ENCODE peak calls at places on chromosomes 11 and 22, in six cellular contexts. One of them, this sample, is unnamed.

GRCh38 chr11:61718613-61719302 is 33.7 kb upstream of the MYRF start:
- DNase-seq in stimulated activated CD4-positive, alpha-beta T cell treated with anti-CD3 and anti-CD28 coated beads, Interleukin-12 subunit alpha, Interleukin-12 subunit beta, amount 100 ng/mL, for 24 hours: no peak
- DNase-seq in esophagus squamous epithelium: no peak
- DNase-seq in posterior cingulate gyrus: peak
- DNase-seq in activated naive CD8-positive, alpha-beta T cell treated with anti-CD3 and anti-CD28 coated beads, Interleukin-2, amount 50 U/mL, for 24 hours: no peak
- DNase-seq in stimulated activated CD8-positive, alpha-beta memory T cell treated with anti-CD3 and anti-CD28 coated beads, Interleukin-7, amount 100 ng/mL, for 1 hour: no peak
- DNase-seq in this sample: no peak

GRCh38 chr11:122108192-122108799 is 7.7 kb downstream of the BLID start:
- DNase-seq in stimulated activated CD8-positive, alpha-beta memory T cell treated with anti-CD3 and anti-CD28 coated beads, Interleukin-7, amount 100 ng/mL, for 1 hour: no peak
- DNase-seq in esophagus squamous epithelium: no peak
- DNase-seq in stimulated activated CD4-positive, alpha-beta T cell treated with anti-CD3 and anti-CD28 coated beads, Interleukin-12 subunit alpha, Interleukin-12 subunit beta, amount 100 ng/mL, for 24 hours: no peak
- DNase-seq in activated naive CD8-positive, alpha-beta T cell treated with anti-CD3 and anti-CD28 coated beads, Interleukin-2, amount 50 U/mL, for 24 hours: peak
- DNase-seq in posterior cingulate gyrus: no peak
- DNase-seq in this sample: peak

GRCh38 chr11:129881570-129882170 is 13.7 kb downstream of the NFRKB start:
- DNase-seq in posterior cingulate gyrus: peak
- DNase-seq in esophagus squamous epithelium: no peak
- DNase-seq in stimulated activated CD8-positive, alpha-beta memory T cell treated with anti-CD3 and anti-CD28 coated beads, Interleukin-7, amount 100 ng/mL, for 1 hour: peak
- DNase-seq in activated naive CD8-positive, alpha-beta T cell treated with anti-CD3 and anti-CD28 coated beads, Interleukin-2, amount 50 U/mL, for 24 hours: peak
- DNase-seq in stimulated activated CD4-positive, alpha-beta T cell treated with anti-CD3 and anti-CD28 coated beads, Interleukin-12 subunit alpha, Interleukin-12 subunit beta, amount 100 ng/mL, for 24 hours: no peak
- DNase-seq in this sample: peak

GRCh38 chr22:31339148-31339832 is 6.9 kb downstream of the PATZ1 start:
- DNase-seq in posterior cingulate gyrus: no peak
- DNase-seq in esophagus squamous epithelium: no peak
- DNase-seq in stimulated activated CD4-positive, alpha-beta T cell treated with anti-CD3 and anti-CD28 coated beads, Interleukin-12 subunit alpha, Interleukin-12 subunit beta, amount 100 ng/mL, for 24 hours: no peak
- DNase-seq in stimulated activated CD8-positive, alpha-beta memory T cell treated with anti-CD3 and anti-CD28 coated beads, Interleukin-7, amount 100 ng/mL, for 1 hour: no peak
- DNase-seq in activated naive CD8-positive, alpha-beta T cell treated with anti-CD3 and anti-CD28 coated beads, Interleukin-2, amount 50 U/mL, for 24 hours: no peak
- DNase-seq in this sample: no peak

GRCh38 chr11:33773399-33774355 is 643 bp downstream of the FBXO3 start:
- DNase-seq in activated naive CD8-positive, alpha-beta T cell treated with anti-CD3 and anti-CD28 coated beads, Interleukin-2, amount 50 U/mL, for 24 hours: peak
- DNase-seq in stimulated activated CD4-positive, alpha-beta T cell treated with anti-CD3 and anti-CD28 coated beads, Interleukin-12 subunit alpha, Interleukin-12 subunit beta, amount 100 ng/mL, for 24 hours: no peak
- DNase-seq in posterior cingulate gyrus: peak
- DNase-seq in esophagus squamous epithelium: no peak
- DNase-seq in stimulated activated CD8-positive, alpha-beta memory T cell treated with anti-CD3 and anti-CD28 coated beads, Interleukin-7, amount 100 ng/mL, for 1 hour: peak
- DNase-seq in this sample: peak

GRCh38 chr11:122202951-122203456 is 87.0 kb upstream of the BLID start:
- DNase-seq in activated naive CD8-positive, alpha-beta T cell treated with anti-CD3 and anti-CD28 coated beads, Interleukin-2, amount 50 U/mL, for 24 hours: peak
- DNase-seq in posterior cingulate gyrus: peak
- DNase-seq in esophagus squamous epithelium: no peak
- DNase-seq in stimulated activated CD4-positive, alpha-beta T cell treated with anti-CD3 and anti-CD28 coated beads, Interleukin-12 subunit alpha, Interleukin-12 subunit beta, amount 100 ng/mL, for 24 hours: peak
- DNase-seq in stimulated activated CD8-positive, alpha-beta memory T cell treated with anti-CD3 and anti-CD28 coated beads, Interleukin-7, amount 100 ng/mL, for 1 hour: peak
- DNase-seq in this sample: peak

GRCh38 chr22:25853501-25853900 is 111.5 kb downstream of the MYO18B start:
- DNase-seq in activated naive CD8-positive, alpha-beta T cell treated with anti-CD3 and anti-CD28 coated beads, Interleukin-2, amount 50 U/mL, for 24 hours: no peak
- DNase-seq in stimulated activated CD4-positive, alpha-beta T cell treated with anti-CD3 and anti-CD28 coated beads, Interleukin-12 subunit alpha, Interleukin-12 subunit beta, amount 100 ng/mL, for 24 hours: no peak
- DNase-seq in stimulated activated CD8-positive, alpha-beta memory T cell treated with anti-CD3 and anti-CD28 coated beads, Interleukin-7, amount 100 ng/mL, for 1 hour: no peak
- DNase-seq in esophagus squamous epithelium: no peak
- DNase-seq in posterior cingulate gyrus: no peak
- DNase-seq in this sample: no peak

GRCh38 chr11:78424334-78425270 is 7.0 kb upstream of the GAB2 start:
- DNase-seq in posterior cingulate gyrus: no peak
- DNase-seq in activated naive CD8-positive, alpha-beta T cell treated with anti-CD3 and anti-CD28 coated beads, Interleukin-2, amount 50 U/mL, for 24 hours: no peak
- DNase-seq in stimulated activated CD4-positive, alpha-beta T cell treated with anti-CD3 and anti-CD28 coated beads, Interleukin-12 subunit alpha, Interleukin-12 subunit beta, amount 100 ng/mL, for 24 hours: no peak
- DNase-seq in stimulated activated CD8-positive, alpha-beta memory T cell treated with anti-CD3 and anti-CD28 coated beads, Interleukin-7, amount 100 ng/mL, for 1 hour: no peak
- DNase-seq in esophagus squamous epithelium: no peak
- DNase-seq in this sample: peak

GRCh38 chr11:18721576-18722292 is 4.3 kb downstream of the IGSF22 start:
- DNase-seq in stimulated activated CD4-positive, alpha-beta T cell treated with anti-CD3 and anti-CD28 coated beads, Interleukin-12 subunit alpha, Interleukin-12 subunit beta, amount 100 ng/mL, for 24 hours: no peak
- DNase-seq in activated naive CD8-positive, alpha-beta T cell treated with anti-CD3 and anti-CD28 coated beads, Interleukin-2, amount 50 U/mL, for 24 hours: peak
- DNase-seq in esophagus squamous epithelium: no peak
- DNase-seq in posterior cingulate gyrus: no peak
- DNase-seq in stimulated activated CD8-positive, alpha-beta memory T cell treated with anti-CD3 and anti-CD28 coated beads, Interleukin-7, amount 100 ng/mL, for 1 hour: no peak
- DNase-seq in this sample: peak

GRCh38 chr11:86938900-86939880 is 16.0 kb downstream of the FZD4 start:
- DNase-seq in posterior cingulate gyrus: no peak
- DNase-seq in stimulated activated CD8-positive, alpha-beta memory T cell treated with anti-CD3 and anti-CD28 coated beads, Interleukin-7, amount 100 ng/mL, for 1 hour: no peak
- DNase-seq in activated naive CD8-positive, alpha-beta T cell treated with anti-CD3 and anti-CD28 coated beads, Interleukin-2, amount 50 U/mL, for 24 hours: no peak
- DNase-seq in stimulated activated CD4-positive, alpha-beta T cell treated with anti-CD3 and anti-CD28 coated beads, Interleukin-12 subunit alpha, Interleukin-12 subunit beta, amount 100 ng/mL, for 24 hours: no peak
- DNase-seq in esophagus squamous epithelium: no peak
- DNase-seq in this sample: peak

GRCh38 chr22:42934338-42934737 is 77.3 kb upstream of the ARFGAP3 start:
- DNase-seq in activated naive CD8-positive, alpha-beta T cell treated with anti-CD3 and anti-CD28 coated beads, Interleukin-2, amount 50 U/mL, for 24 hours: no peak
- DNase-seq in posterior cingulate gyrus: no peak
- DNase-seq in esophagus squamous epithelium: no peak
- DNase-seq in stimulated activated CD4-positive, alpha-beta T cell treated with anti-CD3 and anti-CD28 coated beads, Interleukin-12 subunit alpha, Interleukin-12 subunit beta, amount 100 ng/mL, for 24 hours: no peak
- DNase-seq in stimulated activated CD8-positive, alpha-beta memory T cell treated with anti-CD3 and anti-CD28 coated beads, Interleukin-7, amount 100 ng/mL, for 1 hour: no peak
- DNase-seq in this sample: no peak

GRCh38 chr22:34105461-34106062 is 185.3 kb upstream of the LARGE1 start:
- DNase-seq in activated naive CD8-positive, alpha-beta T cell treated with anti-CD3 and anti-CD28 coated beads, Interleukin-2, amount 50 U/mL, for 24 hours: peak
- DNase-seq in stimulated activated CD8-positive, alpha-beta memory T cell treated with anti-CD3 and anti-CD28 coated beads, Interleukin-7, amount 100 ng/mL, for 1 hour: no peak
- DNase-seq in stimulated activated CD4-positive, alpha-beta T cell treated with anti-CD3 and anti-CD28 coated beads, Interleukin-12 subunit alpha, Interleukin-12 subunit beta, amount 100 ng/mL, for 24 hours: no peak
- DNase-seq in esophagus squamous epithelium: no peak
- DNase-seq in posterior cingulate gyrus: peak
- DNase-seq in this sample: peak

GRCh38 chr11:2483426-2483825 is 38.6 kb downstream of the KCNQ1 start:
- DNase-seq in stimulated activated CD8-positive, alpha-beta memory T cell treated with anti-CD3 and anti-CD28 coated beads, Interleukin-7, amount 100 ng/mL, for 1 hour: no peak
- DNase-seq in posterior cingulate gyrus: no peak
- DNase-seq in stimulated activated CD4-positive, alpha-beta T cell treated with anti-CD3 and anti-CD28 coated beads, Interleukin-12 subunit alpha, Interleukin-12 subunit beta, amount 100 ng/mL, for 24 hours: no peak
- DNase-seq in esophagus squamous epithelium: no peak
- DNase-seq in activated naive CD8-positive, alpha-beta T cell treated with anti-CD3 and anti-CD28 coated beads, Interleukin-2, amount 50 U/mL, for 24 hours: no peak
- DNase-seq in this sample: no peak

GRCh38 chr11:1749787-1750351 is 526 bp downstream of the IFITM10 start:
- DNase-seq in stimulated activated CD8-positive, alpha-beta memory T cell treated with anti-CD3 and anti-CD28 coated beads, Interleukin-7, amount 100 ng/mL, for 1 hour: no peak
- DNase-seq in stimulated activated CD4-positive, alpha-beta T cell treated with anti-CD3 and anti-CD28 coated beads, Interleukin-12 subunit alpha, Interleukin-12 subunit beta, amount 100 ng/mL, for 24 hours: no peak
- DNase-seq in esophagus squamous epithelium: no peak
- DNase-seq in posterior cingulate gyrus: no peak
- DNase-seq in activated naive CD8-positive, alpha-beta T cell treated with anti-CD3 and anti-CD28 coated beads, Interleukin-2, amount 50 U/mL, for 24 hours: no peak
- DNase-seq in this sample: peak

GRCh38 chr22:39254789-39255298 is 10.1 kb upstream of the PDGFB start:
- DNase-seq in esophagus squamous epithelium: no peak
- DNase-seq in stimulated activated CD4-positive, alpha-beta T cell treated with anti-CD3 and anti-CD28 coated beads, Interleukin-12 subunit alpha, Interleukin-12 subunit beta, amount 100 ng/mL, for 24 hours: no peak
- DNase-seq in activated naive CD8-positive, alpha-beta T cell treated with anti-CD3 and anti-CD28 coated beads, Interleukin-2, amount 50 U/mL, for 24 hours: peak
- DNase-seq in stimulated activated CD8-positive, alpha-beta memory T cell treated with anti-CD3 and anti-CD28 coated beads, Interleukin-7, amount 100 ng/mL, for 1 hour: no peak
- DNase-seq in posterior cingulate gyrus: no peak
- DNase-seq in this sample: peak

GRCh38 chr11:65309006-65309405 is 5.7 kb upstream of the CDC42EP2 start:
- DNase-seq in stimulated activated CD4-positive, alpha-beta T cell treated with anti-CD3 and anti-CD28 coated beads, Interleukin-12 subunit alpha, Interleukin-12 subunit beta, amount 100 ng/mL, for 24 hours: no peak
- DNase-seq in stimulated activated CD8-positive, alpha-beta memory T cell treated with anti-CD3 and anti-CD28 coated beads, Interleukin-7, amount 100 ng/mL, for 1 hour: no peak
- DNase-seq in posterior cingulate gyrus: no peak
- DNase-seq in activated naive CD8-positive, alpha-beta T cell treated with anti-CD3 and anti-CD28 coated beads, Interleukin-2, amount 50 U/mL, for 24 hours: no peak
- DNase-seq in esophagus squamous epithelium: no peak
- DNase-seq in this sample: no peak

GRCh38 chr11:116657842-116658825 is 114.7 kb downstream of the BUD13 start:
- DNase-seq in stimulated activated CD8-positive, alpha-beta memory T cell treated with anti-CD3 and anti-CD28 coated beads, Interleukin-7, amount 100 ng/mL, for 1 hour: no peak
- DNase-seq in posterior cingulate gyrus: no peak
- DNase-seq in activated naive CD8-positive, alpha-beta T cell treated with anti-CD3 and anti-CD28 coated beads, Interleukin-2, amount 50 U/mL, for 24 hours: no peak
- DNase-seq in stimulated activated CD4-positive, alpha-beta T cell treated with anti-CD3 and anti-CD28 coated beads, Interleukin-12 subunit alpha, Interleukin-12 subunit beta, amount 100 ng/mL, for 24 hours: no peak
- DNase-seq in esophagus squamous epithelium: no peak
- DNase-seq in this sample: no peak

GRCh38 chr22:46619830-46620501 is at the start of gene GRAMD4:
- DNase-seq in activated naive CD8-positive, alpha-beta T cell treated with anti-CD3 and anti-CD28 coated beads, Interleukin-2, amount 50 U/mL, for 24 hours: no peak
- DNase-seq in stimulated activated CD8-positive, alpha-beta memory T cell treated with anti-CD3 and anti-CD28 coated beads, Interleukin-7, amount 100 ng/mL, for 1 hour: no peak
- DNase-seq in posterior cingulate gyrus: peak
- DNase-seq in esophagus squamous epithelium: no peak
- DNase-seq in stimulated activated CD4-positive, alpha-beta T cell treated with anti-CD3 and anti-CD28 coated beads, Interleukin-12 subunit alpha, Interleukin-12 subunit beta, amount 100 ng/mL, for 24 hours: no peak
- DNase-seq in this sample: no peak

GRCh38 chr11:2089536-2090165 is 49.5 kb downstream of the IGF2 start:
- DNase-seq in posterior cingulate gyrus: no peak
- DNase-seq in stimulated activated CD8-positive, alpha-beta memory T cell treated with anti-CD3 and anti-CD28 coated beads, Interleukin-7, amount 100 ng/mL, for 1 hour: no peak
- DNase-seq in stimulated activated CD4-positive, alpha-beta T cell treated with anti-CD3 and anti-CD28 coated beads, Interleukin-12 subunit alpha, Interleukin-12 subunit beta, amount 100 ng/mL, for 24 hours: no peak
- DNase-seq in activated naive CD8-positive, alpha-beta T cell treated with anti-CD3 and anti-CD28 coated beads, Interleukin-2, amount 50 U/mL, for 24 hours: peak
- DNase-seq in esophagus squamous epithelium: no peak
- DNase-seq in this sample: peak

GRCh38 chr11:70078095-70078795 is at the start of gene ANO1:
- DNase-seq in posterior cingulate gyrus: no peak
- DNase-seq in activated naive CD8-positive, alpha-beta T cell treated with anti-CD3 and anti-CD28 coated beads, Interleukin-2, amount 50 U/mL, for 24 hours: no peak
- DNase-seq in stimulated activated CD4-positive, alpha-beta T cell treated with anti-CD3 and anti-CD28 coated beads, Interleukin-12 subunit alpha, Interleukin-12 subunit beta, amount 100 ng/mL, for 24 hours: no peak
- DNase-seq in stimulated activated CD8-positive, alpha-beta memory T cell treated with anti-CD3 and anti-CD28 coated beads, Interleukin-7, amount 100 ng/mL, for 1 hour: no peak
- DNase-seq in esophagus squamous epithelium: no peak
- DNase-seq in this sample: no peak

GRCh38 chr11:8759634-8760033 is 77.0 kb downstream of the RPL27A start:
- DNase-seq in posterior cingulate gyrus: no peak
- DNase-seq in esophagus squamous epithelium: no peak
- DNase-seq in activated naive CD8-positive, alpha-beta T cell treated with anti-CD3 and anti-CD28 coated beads, Interleukin-2, amount 50 U/mL, for 24 hours: no peak
- DNase-seq in stimulated activated CD4-positive, alpha-beta T cell treated with anti-CD3 and anti-CD28 coated beads, Interleukin-12 subunit alpha, Interleukin-12 subunit beta, amount 100 ng/mL, for 24 hours: no peak
- DNase-seq in stimulated activated CD8-positive, alpha-beta memory T cell treated with anti-CD3 and anti-CD28 coated beads, Interleukin-7, amount 100 ng/mL, for 1 hour: no peak
- DNase-seq in this sample: no peak

GRCh38 chr11:91624021-91624420 is 600.6 kb upstream of the FAT3 start:
- DNase-seq in stimulated activated CD4-positive, alpha-beta T cell treated with anti-CD3 and anti-CD28 coated beads, Interleukin-12 subunit alpha, Interleukin-12 subunit beta, amount 100 ng/mL, for 24 hours: no peak
- DNase-seq in posterior cingulate gyrus: no peak
- DNase-seq in stimulated activated CD8-positive, alpha-beta memory T cell treated with anti-CD3 and anti-CD28 coated beads, Interleukin-7, amount 100 ng/mL, for 1 hour: no peak
- DNase-seq in esophagus squamous epithelium: no peak
- DNase-seq in activated naive CD8-positive, alpha-beta T cell treated with anti-CD3 and anti-CD28 coated beads, Interleukin-2, amount 50 U/mL, for 24 hours: no peak
- DNase-seq in this sample: no peak

GRCh38 chr22:20239063-20239950 is 28.8 kb downstream of the RTN4R start:
- DNase-seq in stimulated activated CD8-positive, alpha-beta memory T cell treated with anti-CD3 and anti-CD28 coated beads, Interleukin-7, amount 100 ng/mL, for 1 hour: no peak
- DNase-seq in stimulated activated CD4-positive, alpha-beta T cell treated with anti-CD3 and anti-CD28 coated beads, Interleukin-12 subunit alpha, Interleukin-12 subunit beta, amount 100 ng/mL, for 24 hours: no peak
- DNase-seq in esophagus squamous epithelium: no peak
- DNase-seq in posterior cingulate gyrus: peak
- DNase-seq in activated naive CD8-positive, alpha-beta T cell treated with anti-CD3 and anti-CD28 coated beads, Interleukin-2, amount 50 U/mL, for 24 hours: peak
- DNase-seq in this sample: no peak

GRCh38 chr11:85795712-85796487 is 15.0 kb downstream of the SYTL2 start:
- DNase-seq in posterior cingulate gyrus: no peak
- DNase-seq in stimulated activated CD4-positive, alpha-beta T cell treated with anti-CD3 and anti-CD28 coated beads, Interleukin-12 subunit alpha, Interleukin-12 subunit beta, amount 100 ng/mL, for 24 hours: no peak
- DNase-seq in activated naive CD8-positive, alpha-beta T cell treated with anti-CD3 and anti-CD28 coated beads, Interleukin-2, amount 50 U/mL, for 24 hours: no peak
- DNase-seq in esophagus squamous epithelium: no peak
- DNase-seq in stimulated activated CD8-positive, alpha-beta memory T cell treated with anti-CD3 and anti-CD28 coated beads, Interleukin-7, amount 100 ng/mL, for 1 hour: no peak
- DNase-seq in this sample: no peak

This sample was measured in erythroblast.